ENCODE peak calls at places on chromosomes 13 and 19, in four cellular contexts. B, E, F and D are unnamed samples.

GRCh38 chr19:39140594-39140993 is 15.0 kb downstream of the PAK4 start:
- DNase-seq in B (no peak), F (peak; percentile 32), E (no peak), D (no peak)

GRCh38 chr19:53092723-53093122 is 10.5 kb downstream of the ZNF160 start:
- DNase-seq in E (no peak), B (no peak), F (no peak), D (no peak)

GRCh38 chr19:9436358-9436757 is 985 bp upstream of the ZNF266 start:
- DNase-seq in F (no peak), E (no peak), B (no peak), D (no peak)

GRCh38 chr19:27759896-27760295 is 1453.1 kb downstream of the UQCRFS1 start:
- DNase-seq in F (no peak), B (no peak), E (no peak), D (no peak)

GRCh38 chr13:69935043-69935442 is 172.6 kb upstream of the ATXN8OS start:
- DNase-seq in F (no peak), E (no peak), B (no peak), D (no peak)

GRCh38 chr19:11265785-11266236 is 3.5 kb upstream of the DOCK6 start:
- DNase-seq in E (peak; percentile 91), B (no peak), F (no peak), D (peak; percentile 95)

GRCh38 chr19:2491130-2491801 is 15.3 kb downstream of the GADD45B start:
- DNase-seq in B (no peak), F (no peak), E (peak; percentile 98), D (peak; percentile 96)

GRCh38 chr13:50126378-50127016 is 111.3 kb downstream of the KCNRG start:
- DNase-seq in B (no peak), E (no peak), F (no peak), D (peak; percentile 53)

GRCh38 chr19:51586799-51587198 is 15.7 kb downstream of the ZNF175 start:
- DNase-seq in F (no peak), B (no peak), E (no peak), D (no peak)

GRCh38 chr19:15107056-15108010 is at the start of gene SYDE1:
- DNase-seq in B (no peak), F (peak; percentile 69), E (no peak), D (no peak)

GRCh38 chr13:77338961-77339401 is 12.1 kb upstream of the MYCBP2 start:
- DNase-seq in F (no peak), B (no peak), E (no peak), D (no peak)

GRCh38 chr19:41541990-41542584 is 33.9 kb upstream of the CEACAM21 start:
- DNase-seq in F (no peak), B (peak; percentile 38), E (peak; percentile 73), D (peak; percentile 74)

GRCh38 chr19:43329989-43330388 is 23.5 kb upstream of the CD177 start:
- DNase-seq in E (no peak), B (no peak), F (no peak), D (peak; percentile 48)

GRCh38 chr19:56507446-56508281 is at the start of gene ZNF471:
- DNase-seq in F (peak; percentile 99), E (peak; percentile 97), B (peak; percentile 95), D (peak; percentile 95)

GRCh38 chr13:82797876-82798275 is 1084.4 kb downstream of the SLITRK1 start:
- DNase-seq in B (no peak), F (no peak), E (no peak), D (no peak)

GRCh38 chr13:77751513-77752456 is 54.3 kb downstream of the SLAIN1 start:
- DNase-seq in B (no peak), F (no peak), E (no peak), D (no peak)

GRCh38 chr13:109869312-109870237 is 83.2 kb upstream of the IRS2 start:
- DNase-seq in B (peak; percentile 42), F (peak; percentile 83), E (peak; percentile 75), D (peak; percentile 64)

GRCh38 chr19:38035515-38036495 is 128.8 kb downstream of the SIPA1L3 start:
- DNase-seq in E (no peak), B (no peak), F (no peak), D (no peak)

GRCh38 chr19:50214699-50215543 is 11.5 kb downstream of the MYH14 start:
- DNase-seq in E (peak; percentile 93), F (no peak), B (no peak), D (peak; percentile 90)

GRCh38 chr19:42563352-42564210 is 31.1 kb downstream of the CEACAM8 start:
- DNase-seq in E (peak; percentile 29), B (no peak), F (no peak), D (peak; percentile 35)

GRCh38 chr19:2494447-2495129 is 18.7 kb downstream of the GADD45B start:
- DNase-seq in B (peak; percentile 60), E (peak; percentile 80), F (peak; percentile 77), D (peak; percentile 82)

GRCh38 chr13:60482012-60482411 is 85.0 kb downstream of the TDRD3 start:
- DNase-seq in E (no peak), B (no peak), F (no peak), D (no peak)

GRCh38 chr19:4811328-4812131 is 20.0 kb downstream of the TICAM1 start:
- DNase-seq in E (peak; percentile 92), F (peak; percentile 86), B (peak; percentile 75), D (peak; percentile 90)

GRCh38 chr13:98397221-98397620 is 179.7 kb downstream of the STK24 start:
- DNase-seq in B (no peak), F (no peak), E (no peak), D (no peak)

GRCh38 chr19:47275866-47276461 is 1.3 kb downstream of the INAFM1 start:
- DNase-seq in B (no peak), E (no peak), F (peak; percentile 72), D (no peak)

GRCh38 chr19:3053218-3053621 is 9.1 kb downstream of the TLE5 start:
- DNase-seq in B (no peak), F (peak; percentile 46), E (no peak), D (no peak)

GRCh38 chr19:5186293-5187050 is 154.1 kb downstream of the PTPRS start:
- DNase-seq in B (no peak), E (no peak), F (no peak), D (no peak)

GRCh38 chr13:84605927-84606326 is 723.7 kb upstream of the SLITRK1 start:
- DNase-seq in B (no peak), E (no peak), F (no peak), D (no peak)

DNA sequence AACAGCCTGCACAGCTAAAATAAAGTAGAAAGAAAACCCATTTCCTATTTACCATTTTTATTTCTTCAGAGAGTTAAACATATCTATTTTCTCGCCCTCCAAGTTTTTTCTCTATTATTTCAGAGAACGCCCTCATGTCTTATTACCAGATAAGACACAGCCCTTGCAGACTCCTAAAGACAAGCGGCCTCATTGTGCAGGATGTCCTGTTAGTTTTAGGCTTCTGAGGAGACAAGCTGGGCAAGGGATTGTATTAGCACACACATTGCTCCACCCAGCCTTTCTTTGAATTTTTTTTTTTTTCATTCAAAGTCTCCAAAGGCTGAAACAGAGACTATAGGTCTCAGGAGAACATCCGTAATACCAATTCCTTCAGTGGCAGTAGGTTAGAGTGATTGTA is 101.8 kb upstream of the UBL3 start:
- DNase-seq in B (no peak), E (no peak), F (no peak), D (no peak)
- H3K4me1 ChIP-seq in B (peaks cover 7% of the 10 kb centered on the region), E (no peaks in the 10 kb centered on the region), F (no peaks in the 10 kb centered on the region), D (no peaks in the 10 kb centered on the region)

GRCh38 chr13:51770681-51771417 is 33.1 kb downstream of the DHRS12 start:
- DNase-seq in F (no peak), E (peak; percentile 73), B (no peak), D (no peak)

GRCh38 chr13:51770160-51770559 is 33.8 kb downstream of the DHRS12 start:
- DNase-seq in B (no peak), F (no peak), E (no peak), D (no peak)

GRCh38 chr13:51768378-51768921 is 35.5 kb downstream of the DHRS12 start:
- DNase-seq in E (no peak), B (no peak), F (no peak), D (no peak)

GRCh38 chr13:51769455-51770127 is 34.4 kb downstream of the DHRS12 start:
- DNase-seq in E (peak; percentile 69), B (peak; percentile 75), F (peak; percentile 83), D (no peak)

DNA sequence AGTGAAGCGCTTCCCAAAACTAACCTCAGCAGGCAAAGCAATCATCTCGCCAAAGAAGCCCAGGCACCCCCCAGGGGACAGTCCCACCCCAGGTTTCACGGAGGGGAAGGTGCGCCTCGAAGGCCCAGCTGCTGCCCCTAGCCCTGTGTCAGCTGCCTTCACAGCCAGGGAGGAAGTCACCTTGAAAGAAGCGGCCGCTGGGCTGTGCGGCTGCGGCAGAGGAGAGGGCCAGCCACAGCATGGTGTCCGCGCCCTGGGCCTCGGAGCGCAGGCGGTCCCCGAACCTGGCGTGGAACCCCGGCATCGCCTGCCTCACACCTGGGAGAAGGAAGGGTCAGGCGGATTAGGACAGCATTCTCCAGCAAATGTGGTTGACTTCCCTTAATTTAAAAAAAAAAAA is 35.0 kb downstream of the DHRS12 start:
- DNase-seq in F (no peak), E (no peak), B (no peak), D (no peak)
- H3K27ac ChIP-seq in F (peak overlapping the region; percentile 67), E (peak overlapping the region; percentile 79), B (peak overlapping the region; percentile 79), D (no peak overlapping the region)

GRCh38 chr13:79466852-79467251 is 14.1 kb upstream of the NDFIP2 start:
- DNase-seq in E (no peak), F (no peak), B (no peak), D (no peak)
- TF ChIP-seq EP300 in E (no peak), F (no peak), B (no peak), D (no peak)

GRCh38 chr19:1158885-1159448 is 15.1 kb downstream of the SBNO2 start:
- DNase-seq in E (no peak), F (no peak), B (no peak), D (no peak)
- H3K4me1 ChIP-seq in E (peaks cover 54% of the 10 kb centered on the region), F (peaks cover 15% of the 10 kb centered on the region), B (peaks cover 70% of the 10 kb centered on the region), D (peaks cover 21% of the 10 kb centered on the region)

GRCh38 chr19:12665281-12665573 is 1.3 kb downstream of the MAN2B1 start:
- DNase-seq in E (peak; percentile 47), B (peak; percentile 25), F (no peak), D (peak; percentile 58)
- H3K27ac ChIP-seq in E (no peak overlapping the region), B (peak overlapping the region; percentile 80), F (no peak overlapping the region), D (no peak overlapping the region)

DNA sequence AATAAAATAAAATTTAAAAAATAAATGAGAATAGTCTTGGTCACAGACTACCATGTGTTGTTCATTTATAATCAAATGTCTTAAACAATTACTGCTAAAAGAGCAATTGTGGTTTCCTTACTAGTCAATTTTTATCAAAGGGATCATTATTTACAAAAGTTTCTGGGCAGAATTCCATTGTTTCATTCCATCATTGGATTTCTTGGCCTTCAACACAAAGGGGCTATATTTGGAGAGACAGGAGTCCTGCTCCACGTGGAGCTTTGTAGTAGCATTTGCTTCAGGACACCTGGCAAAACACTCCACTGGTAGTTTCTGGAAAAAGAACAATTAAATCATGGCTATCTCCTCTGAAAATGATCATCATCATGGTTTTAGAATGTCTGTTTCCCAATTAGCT is 22.3 kb upstream of the STARD13 start:
- DNase-seq in B (no peak), F (no peak), E (no peak), D (no peak)
- TF ChIP-seq EP300 in B (no peak), F (no peak), E (no peak), D (no peak)